ENCODE peak calls at places on chromosomes 6 and 20, in four cellular contexts. One of them, this sample, is unnamed.

GRCh38 chr6:122289721-122290501 is 109.5 kb upstream of the HSF2 start:
- DNase-seq in astrocyte of the cerebellum: peak; percentile 63
- DNase-seq in fibroblast of pulmonary artery: peak; percentile 14
- DNase-seq in A549: peak; percentile 4
- DNase-seq in this sample: peak; percentile 36

GRCh38 chr6:76684881-76685280 is 612.4 kb upstream of the IMPG1 start:
- DNase-seq in astrocyte of the cerebellum: no peak
- DNase-seq in fibroblast of pulmonary artery: peak; percentile 18
- DNase-seq in A549: peak; percentile 1
- DNase-seq in this sample: peak; percentile 6

GRCh38 chr20:297925-298754 is 770 bp downstream of the ZCCHC3 start:
- DNase-seq in astrocyte of the cerebellum: no peak
- DNase-seq in fibroblast of pulmonary artery: peak; percentile 72
- DNase-seq in A549: peak; percentile 83
- DNase-seq in this sample: peak; percentile 74

GRCh38 chr20:24993337-24994185 is 1.0 kb upstream of the APMAP start:
- DNase-seq in astrocyte of the cerebellum: peak; percentile 37
- DNase-seq in fibroblast of pulmonary artery: peak; percentile 69
- DNase-seq in A549: peak; percentile 71
- DNase-seq in this sample: peak; percentile 70

GRCh38 chr6:160634706-160635105 is 29.4 kb downstream of the LPA start:
- DNase-seq in astrocyte of the cerebellum: no peak
- DNase-seq in fibroblast of pulmonary artery: no peak
- DNase-seq in A549: no peak
- DNase-seq in this sample: no peak

GRCh38 chr6:154984146-154984545 is 11.0 kb upstream of the TIAM2 start:
- DNase-seq in astrocyte of the cerebellum: no peak
- DNase-seq in fibroblast of pulmonary artery: no peak
- DNase-seq in A549: no peak
- DNase-seq in this sample: peak; percentile 25

GRCh38 chr6:20135677-20136268 is 76.5 kb downstream of the MBOAT1 start:
- DNase-seq in astrocyte of the cerebellum: no peak
- DNase-seq in fibroblast of pulmonary artery: peak; percentile 17
- DNase-seq in A549: no peak
- DNase-seq in this sample: no peak

GRCh38 chr20:4434681-4435080 is 287.0 kb upstream of the PRND start:
- DNase-seq in astrocyte of the cerebellum: no peak
- DNase-seq in fibroblast of pulmonary artery: no peak
- DNase-seq in A549: no peak
- DNase-seq in this sample: peak; percentile 66

GRCh38 chr6:4844108-4844507 is 67.9 kb downstream of the CDYL start:
- DNase-seq in astrocyte of the cerebellum: no peak
- DNase-seq in fibroblast of pulmonary artery: no peak
- DNase-seq in A549: no peak
- DNase-seq in this sample: no peak

GRCh38 chr20:44182863-44183262 is 4.1 kb downstream of the JPH2 start:
- DNase-seq in astrocyte of the cerebellum: no peak
- DNase-seq in fibroblast of pulmonary artery: no peak
- DNase-seq in A549: no peak
- DNase-seq in this sample: no peak

GRCh38 chr20:51803157-51803854 is 985 bp upstream of the SALL4 start:
- DNase-seq in astrocyte of the cerebellum: no peak
- DNase-seq in fibroblast of pulmonary artery: no peak
- DNase-seq in A549: peak; percentile 23
- DNase-seq in this sample: no peak

GRCh38 chr6:21935561-21936028 is 342.0 kb downstream of the SOX4 start:
- DNase-seq in astrocyte of the cerebellum: no peak
- DNase-seq in fibroblast of pulmonary artery: peak; percentile 60
- DNase-seq in A549: peak; percentile 41
- DNase-seq in this sample: peak; percentile 72

GRCh38 chr6:165663283-165663735 is 268 bp upstream of the PDE10A start:
- DNase-seq in astrocyte of the cerebellum: no peak
- DNase-seq in fibroblast of pulmonary artery: peak; percentile 77
- DNase-seq in A549: peak; percentile 44
- DNase-seq in this sample: peak; percentile 31

GRCh38 chr6:35764238-35764896 is 12.0 kb upstream of the CLPSL2 start:
- DNase-seq in astrocyte of the cerebellum: no peak
- DNase-seq in fibroblast of pulmonary artery: no peak
- DNase-seq in A549: no peak
- DNase-seq in this sample: no peak
- H3K4me3 ChIP-seq in astrocyte of the cerebellum: no peak overlapping the region
- H3K4me3 ChIP-seq in fibroblast of pulmonary artery: no peak overlapping the region
- H3K4me3 ChIP-seq in A549: no peak overlapping the region
- H3K4me3 ChIP-seq in this sample: no peak overlapping the region

GRCh38 chr20:54219751-54220426 is 12.0 kb downstream of the PFDN4 start:
- DNase-seq in astrocyte of the cerebellum: peak; percentile 38
- DNase-seq in fibroblast of pulmonary artery: peak; percentile 77
- DNase-seq in A549: peak; percentile 60
- DNase-seq in this sample: peak; percentile 68
- TF ChIP-seq CTCF in astrocyte of the cerebellum: peak; percentile 57
- TF ChIP-seq CTCF in fibroblast of pulmonary artery: peak; percentile 64
- TF ChIP-seq CTCF in A549: peak; percentile 87
- TF ChIP-seq CTCF in this sample: peak; percentile 76

DNA sequence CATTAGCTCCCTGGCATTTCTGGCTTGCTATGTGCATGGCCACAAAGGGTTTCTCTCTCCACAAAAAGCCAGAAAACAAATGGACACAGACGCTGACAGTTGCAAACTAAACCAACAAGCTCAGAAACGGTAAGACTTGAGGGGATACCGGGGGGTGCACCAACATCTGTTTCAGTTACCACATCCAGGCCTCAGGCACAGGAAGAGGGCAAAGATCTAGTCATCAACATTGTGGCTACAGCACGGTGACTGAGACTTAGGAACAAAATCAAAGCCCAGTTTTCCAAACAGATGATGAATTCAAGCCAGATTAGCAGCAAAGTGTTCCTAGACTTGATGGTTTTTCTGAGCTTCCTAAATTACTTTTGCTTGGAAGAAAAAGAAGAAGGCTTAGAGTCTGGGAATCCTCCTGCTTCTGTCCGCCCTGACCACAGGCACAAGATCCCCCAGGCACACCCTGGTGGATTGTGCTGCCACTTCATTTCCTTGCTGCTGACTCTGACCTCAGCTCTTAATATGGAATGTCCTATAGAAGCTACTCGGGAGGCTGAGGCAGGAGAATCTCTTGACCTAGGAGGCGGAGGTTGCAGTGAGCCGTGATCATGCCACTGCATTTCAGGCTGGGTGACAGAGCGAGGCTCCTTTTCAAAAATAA is 54.2 kb upstream of the ADGRF1 start:
- DNase-seq in astrocyte of the cerebellum: no peak
- DNase-seq in fibroblast of pulmonary artery: no peak
- DNase-seq in A549: no peak
- DNase-seq in this sample: no peak
- H3K4me3 ChIP-seq in astrocyte of the cerebellum: no peak overlapping the region
- H3K4me3 ChIP-seq in fibroblast of pulmonary artery: no peak overlapping the region
- H3K4me3 ChIP-seq in A549: no peak overlapping the region
- H3K4me3 ChIP-seq in this sample: no peak overlapping the region

GRCh38 chr6:111583221-111583620 is 22.5 kb downstream of the TRAF3IP2 start:
- DNase-seq in astrocyte of the cerebellum: no peak
- DNase-seq in fibroblast of pulmonary artery: no peak
- DNase-seq in A549: no peak
- DNase-seq in this sample: no peak
- TF ChIP-seq CTCF in astrocyte of the cerebellum: no peak
- TF ChIP-seq CTCF in fibroblast of pulmonary artery: no peak
- TF ChIP-seq CTCF in A549: no peak
- TF ChIP-seq CTCF in this sample: no peak

GRCh38 chr20:35437599-35437998 is 429 bp downstream of the GDF5 start:
- DNase-seq in astrocyte of the cerebellum: no peak
- DNase-seq in fibroblast of pulmonary artery: no peak
- DNase-seq in A549: no peak
- DNase-seq in this sample: no peak
- H3K4me3 ChIP-seq in astrocyte of the cerebellum: peak overlapping the region; percentile 41
- H3K4me3 ChIP-seq in fibroblast of pulmonary artery: peak overlapping the region; percentile 55
- H3K4me3 ChIP-seq in A549: no peak overlapping the region
- H3K4me3 ChIP-seq in this sample: peak overlapping the region; percentile 54

GRCh38 chr20:18628330-18628941 is 40.6 kb downstream of the DTD1 start:
- DNase-seq in astrocyte of the cerebellum: no peak
- DNase-seq in fibroblast of pulmonary artery: no peak
- DNase-seq in A549: peak; percentile 21
- DNase-seq in this sample: no peak
- TF ChIP-seq CTCF in astrocyte of the cerebellum: peak; percentile 71
- TF ChIP-seq CTCF in fibroblast of pulmonary artery: peak; percentile 51
- TF ChIP-seq CTCF in A549: peak; percentile 37
- TF ChIP-seq CTCF in this sample: peak; percentile 47

DNA sequence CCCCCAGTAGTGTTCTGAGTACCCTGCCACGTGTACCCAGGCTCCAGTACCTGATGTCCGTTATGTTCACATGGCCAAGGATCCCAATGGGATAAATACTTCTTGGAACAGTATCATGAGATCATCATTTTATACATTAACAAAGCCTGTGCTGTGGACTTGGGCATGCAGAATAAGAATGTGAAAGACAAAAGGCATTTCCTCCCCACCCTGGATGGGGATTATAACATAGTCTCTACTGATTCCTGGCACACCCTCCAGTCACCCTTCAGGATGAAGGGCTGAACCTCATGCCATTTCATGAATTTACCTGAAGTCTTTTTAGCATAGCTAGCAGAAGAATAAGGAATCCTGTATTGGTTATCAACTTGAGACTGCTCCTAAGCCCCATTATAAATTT is 2.8 kb downstream of the TNFRSF21 start:
- DNase-seq in astrocyte of the cerebellum: no peak
- DNase-seq in fibroblast of pulmonary artery: peak; percentile 54
- DNase-seq in A549: no peak
- DNase-seq in this sample: no peak
- H3K4me3 ChIP-seq in astrocyte of the cerebellum: no peak overlapping the region
- H3K4me3 ChIP-seq in fibroblast of pulmonary artery: peak overlapping the region; percentile 93
- H3K4me3 ChIP-seq in A549: no peak overlapping the region
- H3K4me3 ChIP-seq in this sample: no peak overlapping the region

DNA sequence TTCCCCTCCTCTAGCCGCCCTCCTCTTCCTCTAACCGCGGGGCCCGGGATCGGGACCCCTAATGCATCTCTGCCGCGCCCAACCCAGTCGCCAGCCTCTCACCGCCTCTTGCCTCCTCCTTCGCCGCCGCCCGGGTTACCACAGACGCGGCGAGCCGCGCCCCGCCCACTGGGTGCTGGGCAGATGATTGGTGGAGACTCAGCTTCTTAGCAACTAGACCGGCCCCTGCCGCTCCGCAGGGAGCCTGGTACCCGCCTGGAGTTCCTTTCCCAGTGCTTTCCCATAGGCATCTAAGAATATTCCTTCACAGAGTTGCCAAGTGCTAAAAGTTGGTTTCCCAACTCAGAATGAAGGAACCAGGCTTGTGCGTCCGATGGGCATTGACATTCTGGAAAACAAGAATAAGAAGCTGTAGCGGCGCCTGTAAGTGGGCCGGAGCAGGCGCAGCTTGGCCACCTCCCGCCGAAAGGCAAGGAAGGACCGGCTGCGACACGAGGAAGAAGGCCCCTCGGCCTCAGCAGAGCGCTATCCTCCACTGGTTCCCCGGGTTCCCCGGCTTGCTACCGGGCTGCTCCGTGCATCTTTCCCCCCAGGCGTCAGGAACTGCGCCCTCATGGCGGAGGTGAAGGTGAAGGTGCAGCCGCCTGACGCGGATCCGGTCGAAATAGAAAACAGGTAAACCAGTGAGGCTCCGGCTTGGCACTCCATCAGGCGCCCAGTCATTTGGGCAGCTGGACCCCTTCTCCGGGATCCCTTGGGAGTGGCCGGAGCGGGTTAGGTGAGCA is at the start of the genes DZANK1 and POLR3F:
- DNase-seq in astrocyte of the cerebellum: peak; percentile 92
- DNase-seq in fibroblast of pulmonary artery: peak; percentile 96
- DNase-seq in A549: peak; percentile 97
- DNase-seq in this sample: peak; percentile 94
- TF ChIP-seq CTCF in astrocyte of the cerebellum: no peak
- TF ChIP-seq CTCF in fibroblast of pulmonary artery: no peak
- TF ChIP-seq CTCF in A549: no peak
- TF ChIP-seq CTCF in this sample: no peak

DNA sequence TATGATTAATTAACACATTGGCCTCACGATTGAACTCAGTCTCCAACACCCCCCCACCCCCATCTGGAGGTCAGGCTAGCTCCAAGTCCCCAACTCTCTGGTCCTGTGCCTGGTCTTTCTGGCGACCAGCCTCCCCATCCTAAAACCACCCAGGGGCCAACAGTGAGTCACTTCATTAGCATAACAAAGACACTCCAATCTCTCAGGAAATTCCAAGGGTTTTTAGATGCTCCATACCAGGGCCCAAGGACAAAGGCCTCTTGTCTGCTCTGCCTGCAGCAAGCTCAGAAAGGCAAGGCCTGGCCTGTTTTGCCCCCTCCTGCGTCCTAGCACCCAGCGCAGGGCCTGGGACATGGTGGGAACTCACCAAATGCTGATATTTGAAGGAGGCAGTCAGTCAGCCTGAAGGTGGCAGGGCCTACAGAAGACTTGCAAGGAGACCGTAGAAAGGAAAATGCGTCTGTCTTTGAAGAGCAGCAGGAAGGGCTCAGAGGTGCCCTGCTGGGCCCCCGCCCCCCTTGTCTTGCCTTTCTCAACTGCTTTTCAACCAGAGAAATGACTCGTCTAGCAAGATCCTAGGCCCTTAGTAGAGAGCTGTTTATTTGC is 184.7 kb downstream of the CDH4 start:
- DNase-seq in astrocyte of the cerebellum: peak; percentile 95
- DNase-seq in fibroblast of pulmonary artery: peak; percentile 83
- DNase-seq in A549: peak; percentile 32
- DNase-seq in this sample: peak; percentile 68
- H3K4me3 ChIP-seq in astrocyte of the cerebellum: no peak overlapping the region
- H3K4me3 ChIP-seq in fibroblast of pulmonary artery: no peak overlapping the region
- H3K4me3 ChIP-seq in A549: no peak overlapping the region
- H3K4me3 ChIP-seq in this sample: no peak overlapping the region

DNA sequence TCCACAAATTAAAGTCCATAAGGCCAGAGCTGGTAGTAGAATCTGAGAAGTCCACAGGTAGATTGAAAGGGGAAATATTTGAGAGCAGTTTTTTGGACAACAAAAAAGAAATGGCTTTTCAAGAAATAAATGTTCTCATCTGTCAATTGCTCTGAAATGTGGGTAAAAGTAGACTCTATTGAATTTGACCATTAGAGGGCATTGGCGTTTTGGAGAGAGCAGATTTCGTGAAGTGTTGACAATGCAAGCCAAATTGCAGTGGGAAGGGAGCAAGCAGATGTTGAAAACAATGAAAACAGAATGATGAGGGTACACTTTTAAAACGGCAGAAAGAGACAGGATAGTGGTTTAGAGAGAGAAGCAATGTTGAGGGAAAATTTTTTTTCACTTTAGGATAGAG is 149.1 kb upstream of the FAM83B start:
- DNase-seq in astrocyte of the cerebellum: no peak
- DNase-seq in fibroblast of pulmonary artery: no peak
- DNase-seq in A549: peak; percentile 5
- DNase-seq in this sample: peak; percentile 19
- TF ChIP-seq CTCF in astrocyte of the cerebellum: peak; percentile 20
- TF ChIP-seq CTCF in fibroblast of pulmonary artery: peak; percentile 13
- TF ChIP-seq CTCF in A549: peak; percentile 23
- TF ChIP-seq CTCF in this sample: peak; percentile 22

This sample was measured in fibroblast of mammary gland.